ENCODE peak calls at places on chromosome 13, in four cellular contexts. One of them, this sample, is unnamed.

GRCh38 chr13:44416297-44416696 is 42.7 kb downstream of the SERP2 start:
- DNase-seq in GM12864: no peak
- DNase-seq in A549: no peak
- DNase-seq in lower leg skin: no peak
- DNase-seq in this sample: no peak

GRCh38 chr13:30679483-30680330 is 55.6 kb upstream of the ALOX5AP start:
- DNase-seq in GM12864: no peak
- DNase-seq in A549: peak; percentile 19
- DNase-seq in lower leg skin: no peak
- DNase-seq in this sample: peak; percentile 56

GRCh38 chr13:114313061-114313860 is 1.0 kb upstream of the CHAMP1 start:
- DNase-seq in GM12864: peak; percentile 72
- DNase-seq in A549: no peak
- DNase-seq in lower leg skin: no peak
- DNase-seq in this sample: peak; percentile 64

GRCh38 chr13:26515721-26516120 is 41.8 kb upstream of the WASF3 start:
- DNase-seq in GM12864: no peak
- DNase-seq in A549: no peak
- DNase-seq in lower leg skin: peak; percentile 62
- DNase-seq in this sample: no peak

GRCh38 chr13:30551194-30551593 is 66.5 kb upstream of the USPL1 start:
- DNase-seq in GM12864: no peak
- DNase-seq in A549: no peak
- DNase-seq in lower leg skin: no peak
- DNase-seq in this sample: peak; percentile 49

GRCh38 chr13:43965446-43965845 is 85.7 kb downstream of the LACC1 start:
- DNase-seq in GM12864: no peak
- DNase-seq in A549: no peak
- DNase-seq in lower leg skin: no peak
- DNase-seq in this sample: no peak

GRCh38 chr13:39874331-39875055 is 219.0 kb downstream of the COG6 start:
- DNase-seq in GM12864: no peak
- DNase-seq in A549: no peak
- DNase-seq in lower leg skin: no peak
- DNase-seq in this sample: no peak

GRCh38 chr13:79675931-79676658 is 195.1 kb downstream of the NDFIP2 start:
- DNase-seq in GM12864: no peak
- DNase-seq in A549: no peak
- DNase-seq in lower leg skin: no peak
- DNase-seq in this sample: no peak

GRCh38 chr13:25001807-25002206 is 94.1 kb upstream of the PABPC3 start:
- DNase-seq in GM12864: no peak
- DNase-seq in A549: no peak
- DNase-seq in lower leg skin: no peak
- DNase-seq in this sample: no peak

GRCh38 chr13:104993708-104994107 is 1541.8 kb downstream of the EFNB2 start:
- DNase-seq in GM12864: no peak
- DNase-seq in A549: no peak
- DNase-seq in lower leg skin: no peak
- DNase-seq in this sample: no peak

GRCh38 chr13:22848539-22849052 is 332.2 kb upstream of the SGCG start:
- DNase-seq in GM12864: no peak
- DNase-seq in A549: no peak
- DNase-seq in lower leg skin: no peak
- DNase-seq in this sample: no peak

GRCh38 chr13:113036401-113036800 is 67.4 kb downstream of the MCF2L start:
- DNase-seq in GM12864: no peak
- DNase-seq in A549: no peak
- DNase-seq in lower leg skin: no peak
- DNase-seq in this sample: no peak

GRCh38 chr13:113033054-113033453 is 64.0 kb downstream of the MCF2L start:
- DNase-seq in GM12864: no peak
- DNase-seq in A549: no peak
- DNase-seq in lower leg skin: no peak
- DNase-seq in this sample: no peak

GRCh38 chr13:113033498-113033897 is 64.5 kb downstream of the MCF2L start:
- DNase-seq in GM12864: no peak
- DNase-seq in A549: no peak
- DNase-seq in lower leg skin: no peak
- DNase-seq in this sample: no peak

GRCh38 chr13:113035209-113035800 is 66.3 kb downstream of the MCF2L start:
- DNase-seq in GM12864: no peak
- DNase-seq in A549: no peak
- DNase-seq in lower leg skin: no peak
- DNase-seq in this sample: no peak

DNA sequence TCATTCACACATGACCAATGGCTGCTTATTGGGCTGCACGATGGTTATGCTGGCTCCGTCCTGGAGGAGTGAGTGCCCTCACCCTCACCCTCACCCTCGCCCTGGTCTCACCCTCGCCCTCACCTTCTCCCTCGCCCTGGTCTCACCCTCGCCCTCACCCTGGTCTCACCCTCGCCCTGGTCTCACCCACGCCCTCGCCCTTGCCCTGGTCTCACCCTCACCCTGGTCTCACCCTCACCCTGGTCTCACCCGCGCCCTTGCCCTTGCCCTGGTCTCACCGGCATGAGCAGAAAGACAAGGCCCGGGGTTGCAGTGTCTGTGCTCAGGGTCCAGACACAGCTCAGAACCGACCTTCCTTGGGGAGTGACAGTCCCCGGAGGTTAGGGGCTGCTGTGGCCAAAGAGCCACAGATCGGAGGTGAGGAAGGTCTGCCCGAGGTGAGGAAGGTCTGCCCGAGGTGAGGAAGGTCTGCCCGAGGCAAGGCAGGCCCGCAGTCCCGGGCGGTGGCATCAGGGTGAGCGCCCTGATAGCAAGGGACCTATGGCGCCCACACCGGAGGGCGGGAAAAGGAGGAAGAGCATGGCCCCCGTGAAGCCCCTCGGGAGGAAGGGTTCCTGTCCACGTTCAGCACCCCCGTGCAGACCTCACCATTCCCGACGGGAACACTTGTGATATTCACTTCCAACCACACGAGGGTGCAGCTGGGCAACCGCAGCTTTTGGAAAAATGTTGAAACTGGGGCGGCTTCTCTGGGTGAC is 65.6 kb downstream of the MCF2L start:
- DNase-seq in GM12864: no peak
- DNase-seq in A549: peak; percentile 54
- DNase-seq in lower leg skin: no peak
- DNase-seq in this sample: no peak
- TF ChIP-seq CTCF in GM12864: peak; percentile 16
- TF ChIP-seq CTCF in A549: peak; percentile 58
- TF ChIP-seq CTCF in lower leg skin: no peak
- TF ChIP-seq CTCF in this sample: no peak

GRCh38 chr13:95154441-95154886 is 146.8 kb downstream of the ABCC4 start:
- DNase-seq in GM12864: no peak
- DNase-seq in A549: no peak
- DNase-seq in lower leg skin: no peak
- DNase-seq in this sample: no peak
- TF ChIP-seq CTCF in GM12864: no peak
- TF ChIP-seq CTCF in A549: no peak
- TF ChIP-seq CTCF in lower leg skin: no peak
- TF ChIP-seq CTCF in this sample: no peak

DNA sequence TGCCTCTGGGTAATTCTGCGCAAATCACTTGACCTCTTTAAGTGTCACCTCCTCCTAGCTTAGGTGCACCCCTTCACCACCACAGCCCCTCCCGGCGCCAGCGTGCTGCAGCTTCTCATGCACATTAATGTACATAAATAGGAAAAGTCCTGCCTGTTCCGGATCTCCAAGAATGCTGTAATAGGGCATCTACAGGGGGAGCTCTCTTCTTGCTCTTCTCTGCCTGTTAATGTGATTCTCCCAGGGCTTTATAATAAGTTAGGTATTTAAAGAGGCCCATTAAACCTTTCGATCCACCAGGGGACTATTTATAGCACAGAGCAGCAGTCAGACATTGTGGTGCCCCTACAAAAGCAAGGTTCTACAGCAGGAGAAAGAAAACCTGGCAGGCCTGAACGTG is 35.3 kb downstream of the SOX1 start:
- DNase-seq in GM12864: no peak
- DNase-seq in A549: no peak
- DNase-seq in lower leg skin: no peak
- DNase-seq in this sample: no peak
- TF ChIP-seq CTCF in GM12864: no peak
- TF ChIP-seq CTCF in A549: no peak
- TF ChIP-seq CTCF in lower leg skin: no peak
- TF ChIP-seq CTCF in this sample: no peak

GRCh38 chr13:19959141-19959830 is 759 bp downstream of the ZMYM2 start:
- DNase-seq in GM12864: no peak
- DNase-seq in A549: peak; percentile 19
- DNase-seq in lower leg skin: peak; percentile 93
- DNase-seq in this sample: peak; percentile 60
- TF ChIP-seq CTCF in GM12864: peak; percentile 11
- TF ChIP-seq CTCF in A549: no peak
- TF ChIP-seq CTCF in lower leg skin: no peak
- TF ChIP-seq CTCF in this sample: peak; percentile 21

GRCh38 chr13:110108348-110109139 is 198.4 kb downstream of the COL4A1 start:
- DNase-seq in GM12864: no peak
- DNase-seq in A549: peak; percentile 77
- DNase-seq in lower leg skin: no peak
- DNase-seq in this sample: peak; percentile 54
- TF ChIP-seq CTCF in GM12864: no peak
- TF ChIP-seq CTCF in A549: peak; percentile 66
- TF ChIP-seq CTCF in lower leg skin: no peak
- TF ChIP-seq CTCF in this sample: peak; percentile 32

GRCh38 chr13:59368652-59369051 is 795.1 kb downstream of the DIAPH3 start:
- DNase-seq in GM12864: no peak
- DNase-seq in A549: no peak
- DNase-seq in lower leg skin: no peak
- DNase-seq in this sample: no peak

GRCh38 chr13:59367467-59367866 is 796.3 kb downstream of the DIAPH3 start:
- DNase-seq in GM12864: no peak
- DNase-seq in A549: no peak
- DNase-seq in lower leg skin: no peak
- DNase-seq in this sample: no peak

GRCh38 chr13:59363950-59364349 is 799.8 kb downstream of the DIAPH3 start:
- DNase-seq in GM12864: no peak
- DNase-seq in A549: no peak
- DNase-seq in lower leg skin: no peak
- DNase-seq in this sample: no peak

GRCh38 chr13:59360916-59361315 is 802.8 kb downstream of the DIAPH3 start:
- DNase-seq in GM12864: no peak
- DNase-seq in A549: no peak
- DNase-seq in lower leg skin: no peak
- DNase-seq in this sample: no peak

GRCh38 chr13:59364508-59365187 is 799.1 kb downstream of the DIAPH3 start:
- DNase-seq in GM12864: no peak
- DNase-seq in A549: peak; percentile 1
- DNase-seq in lower leg skin: no peak
- DNase-seq in this sample: no peak
- TF ChIP-seq CTCF in GM12864: no peak
- TF ChIP-seq CTCF in A549: no peak
- TF ChIP-seq CTCF in lower leg skin: no peak
- TF ChIP-seq CTCF in this sample: no peak

GRCh38 chr13:75704942-75705320 is 68.8 kb downstream of the LMO7 start:
- DNase-seq in GM12864: no peak
- DNase-seq in A549: no peak
- DNase-seq in lower leg skin: peak; percentile 88
- DNase-seq in this sample: no peak
- TF ChIP-seq CTCF in GM12864: no peak
- TF ChIP-seq CTCF in A549: no peak
- TF ChIP-seq CTCF in lower leg skin: no peak
- TF ChIP-seq CTCF in this sample: no peak

GRCh38 chr13:96966415-96967102 is 27.7 kb downstream of the OXGR1 start:
- DNase-seq in GM12864: no peak
- DNase-seq in A549: no peak
- DNase-seq in lower leg skin: no peak
- DNase-seq in this sample: no peak

GRCh38 chr13:96960379-96960778 is 33.9 kb downstream of the OXGR1 start:
- DNase-seq in GM12864: no peak
- DNase-seq in A549: no peak
- DNase-seq in lower leg skin: no peak
- DNase-seq in this sample: no peak

GRCh38 chr13:96968027-96968426 is 26.2 kb downstream of the OXGR1 start:
- DNase-seq in GM12864: no peak
- DNase-seq in A549: no peak
- DNase-seq in lower leg skin: no peak
- DNase-seq in this sample: no peak

GRCh38 chr13:96967248-96967745 is 27.0 kb downstream of the OXGR1 start:
- DNase-seq in GM12864: no peak
- DNase-seq in A549: no peak
- DNase-seq in lower leg skin: no peak
- DNase-seq in this sample: no peak

GRCh38 chr13:96963786-96964475 is 30.3 kb downstream of the OXGR1 start:
- DNase-seq in GM12864: no peak
- DNase-seq in A549: no peak
- DNase-seq in lower leg skin: no peak
- DNase-seq in this sample: no peak
- TF ChIP-seq CTCF in GM12864: no peak
- TF ChIP-seq CTCF in A549: no peak
- TF ChIP-seq CTCF in lower leg skin: no peak
- TF ChIP-seq CTCF in this sample: no peak

DNA sequence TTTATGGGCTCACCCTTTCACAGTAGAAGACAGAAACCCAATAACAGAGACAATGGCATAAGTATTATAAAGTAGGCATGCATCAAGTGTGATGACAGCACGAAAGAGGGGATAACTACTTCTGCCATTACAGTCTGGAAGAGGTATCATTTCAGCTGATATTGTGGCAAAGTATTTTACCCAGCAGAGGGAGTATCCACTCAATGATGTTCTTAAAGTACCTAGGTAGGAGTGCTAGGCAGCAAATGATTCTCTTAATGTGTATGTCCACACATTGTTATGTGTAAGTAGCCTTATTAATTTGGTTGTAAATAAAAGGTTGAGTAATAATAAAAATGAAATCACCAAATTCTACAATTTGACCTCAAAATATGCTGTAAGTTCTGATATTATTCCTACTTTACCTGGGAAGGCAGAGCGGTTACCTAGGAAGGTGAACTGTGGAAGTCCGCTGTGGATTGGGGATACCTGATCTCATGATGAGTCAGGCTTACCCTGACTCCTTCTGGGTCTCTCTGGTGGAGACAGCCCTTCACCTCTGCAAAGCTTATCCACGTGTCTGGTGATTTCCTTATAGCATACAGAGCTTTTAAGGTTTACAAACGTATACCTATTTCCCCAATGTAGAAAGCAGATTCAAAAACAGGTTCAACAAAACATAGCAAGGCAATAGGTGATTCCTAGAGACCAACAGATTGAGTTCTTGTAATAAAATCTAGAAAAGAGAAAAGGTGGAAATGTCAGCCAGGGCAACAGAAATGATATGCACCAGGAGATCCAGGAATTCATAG is 4.0 kb upstream of the UBAC2 start:
- DNase-seq in GM12864: no peak
- DNase-seq in A549: no peak
- DNase-seq in lower leg skin: no peak
- DNase-seq in this sample: no peak
- TF ChIP-seq CTCF in GM12864: peak; percentile 20
- TF ChIP-seq CTCF in A549: no peak
- TF ChIP-seq CTCF in lower leg skin: no peak
- TF ChIP-seq CTCF in this sample: no peak

GRCh38 chr13:36512771-36513170 is 80.5 kb downstream of the CCNA1 start:
- DNase-seq in GM12864: no peak
- DNase-seq in A549: no peak
- DNase-seq in lower leg skin: no peak
- DNase-seq in this sample: no peak

GRCh38 chr13:36509369-36509768 is 77.1 kb downstream of the CCNA1 start:
- DNase-seq in GM12864: no peak
- DNase-seq in A549: no peak
- DNase-seq in lower leg skin: no peak
- DNase-seq in this sample: no peak
- TF ChIP-seq CTCF in GM12864: no peak
- TF ChIP-seq CTCF in A549: no peak
- TF ChIP-seq CTCF in lower leg skin: no peak
- TF ChIP-seq CTCF in this sample: no peak

This sample was measured in GM13976.